ENCODE peak calls at places on chromosomes 1 and 21, in five cellular contexts. C is fibroblast of lung, A is A673, K is right atrium auricular region, H is hepatocyte. U is an unnamed sample. For H3K27me3, the result is how much of the 10 kb centered on the place peaks cover.

GRCh38 chr1:172581779-172582178 is 48.8 kb downstream of the SUCO start:
- DNase-seq in C (peak), A (no peak), K (no peak), H (no peak), U (no peak)

GRCh38 chr21:43311303-43311817 is 115.6 kb downstream of the SIK1 start:
- DNase-seq in C (no peak), A (no peak), K (no peak), H (peak), U (no peak)

GRCh38 chr1:157292809-157293564 is 154.8 kb upstream of the ETV3 start:
- DNase-seq in C (no peak), A (no peak), K (no peak), H (no peak), U (no peak)

GRCh38 chr1:199272690-199273089 is 633.9 kb downstream of the PTPRC start:
- DNase-seq in C (peak), A (peak), K (no peak), H (peak), U (peak)

GRCh38 chr1:227898502-227899140 is 49.1 kb downstream of the WNT9A start:
- DNase-seq in C (no peak), A (no peak), K (peak), H (no peak), U (no peak)

GRCh38 chr1:188317894-188318293 is 1489.1 kb downstream of the PLA2G4A start:
- DNase-seq in C (no peak), A (no peak), K (no peak), H (no peak), U (no peak)

GRCh38 chr1:31639543-31639942 is 5.1 kb downstream of the PEF1 start:
- DNase-seq in C (peak), A (peak), K (no peak), H (peak), U (no peak)

GRCh38 chr1:98429851-98430496 is 231.5 kb upstream of the SNX7 start:
- DNase-seq in C (no peak), A (peak), K (no peak), H (peak), U (no peak)

GRCh38 chr21:17461582-17461981 is 51.3 kb upstream of the CXADR start:
- DNase-seq in C (peak), A (no peak), K (no peak), H (no peak), U (no peak)

GRCh38 chr1:112957133-112957812 is 1.3 kb upstream of the SLC16A1 start:
- DNase-seq in C (peak), A (peak), K (no peak), H (peak), U (peak)

GRCh38 chr1:107706181-107706580 is 258.8 kb downstream of the VAV3 start:
- DNase-seq in C (no peak), A (no peak), K (no peak), H (no peak), U (no peak)

GRCh38 chr1:200172311-200172710 is 144.8 kb downstream of the NR5A2 start:
- DNase-seq in C (peak), A (no peak), K (no peak), H (no peak), U (no peak)

DNA sequence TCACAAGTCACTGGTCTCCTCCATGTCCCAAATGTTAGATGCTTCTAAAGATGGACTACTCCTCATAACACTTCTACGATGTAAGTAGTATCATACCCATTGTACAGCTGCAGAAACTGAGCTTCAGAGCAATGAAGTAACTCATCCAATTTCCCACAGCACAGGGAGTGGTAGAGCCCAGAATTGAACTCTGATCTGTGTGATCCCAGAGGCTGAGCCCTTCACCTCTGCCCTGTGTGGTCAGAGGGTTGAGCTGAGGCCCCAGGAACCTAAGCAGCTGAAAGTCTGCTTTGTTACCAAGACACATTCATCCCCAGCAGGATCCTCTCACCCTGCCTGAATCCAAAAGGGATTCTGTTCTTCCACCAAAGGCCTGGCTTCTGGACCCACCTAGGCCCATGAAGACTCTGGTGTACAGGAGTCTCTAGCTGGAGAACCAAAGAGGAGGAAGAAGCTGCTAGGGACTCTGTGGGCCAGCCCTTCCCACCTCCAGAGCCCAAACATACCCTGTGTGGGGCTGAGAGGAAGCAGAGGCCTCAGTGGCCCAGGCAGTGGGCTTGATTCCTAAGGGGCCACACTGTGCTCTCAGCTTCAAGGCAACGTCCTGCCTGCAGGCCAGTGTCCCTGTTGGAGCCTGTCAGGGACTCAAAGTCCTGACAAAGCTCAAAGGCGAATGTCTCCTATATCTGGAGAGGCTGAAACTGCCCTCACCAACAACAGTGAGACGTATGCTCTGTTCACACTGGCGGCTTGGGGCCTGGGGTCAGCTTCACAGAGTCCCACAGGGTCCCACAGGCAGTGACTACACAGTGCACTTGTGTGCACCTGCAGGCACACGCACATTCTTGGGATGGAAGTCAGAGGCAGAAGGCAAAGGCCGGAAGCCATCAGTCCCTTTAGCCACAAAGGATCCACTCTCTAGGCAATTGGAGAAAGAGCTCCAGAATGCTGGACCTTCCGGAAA is 40.4 kb upstream of the SLC30A1 start:
- DNase-seq in C (no peak), A (no peak), K (no peak), H (no peak), U (no peak)
- TF ChIP-seq CTCF in C (no peak), A (no peak), K (no peak), H (no peak), U (no peak)

GRCh38 chr1:205470131-205470530 is 14.3 kb upstream of the BLACAT1 start:
- DNase-seq in C (no peak), A (no peak), K (no peak), H (no peak), U (no peak)
- H3K27me3 ChIP-seq in C (under half), A (under half), K (under half), H (under half), U (under half)

GRCh38 chr1:192545781-192546521 is 29.6 kb upstream of the RGS1 start:
- DNase-seq in C (no peak), A (peak), K (no peak), H (no peak), U (peak)
- TF ChIP-seq CTCF in C (no peak), A (peak), K (peak), H (no peak), U (peak)

DNA sequence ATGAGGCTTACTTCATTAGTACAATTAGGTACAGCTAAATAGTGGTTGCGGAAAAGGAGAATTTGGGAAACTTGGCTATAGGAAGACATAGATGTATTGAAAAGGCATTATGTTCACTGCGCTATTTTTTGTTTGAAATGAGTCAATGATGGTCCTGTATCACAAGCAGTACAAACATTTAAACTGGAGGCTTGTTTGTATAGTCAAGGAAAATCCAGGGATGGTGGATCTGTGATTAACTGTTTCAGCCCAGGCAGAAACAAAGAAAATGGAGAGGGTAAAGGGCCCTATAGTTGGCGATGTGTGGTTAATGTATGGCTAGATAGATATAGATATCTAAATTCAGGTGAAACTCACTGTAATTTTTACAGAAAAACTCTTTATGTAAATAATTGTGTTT is 79.9 kb downstream of the CLIC4 start:
- DNase-seq in C (no peak), A (no peak), K (no peak), H (no peak), U (no peak)
- H3K27me3 ChIP-seq in C (under half), A (under half), K (under half), H (under half), U (under half)

GRCh38 chr1:14128096-14128495 is 428.1 kb downstream of the PRDM2 start:
- DNase-seq in C (no peak), A (no peak), K (no peak), H (no peak), U (no peak)
- TF ChIP-seq CTCF in C (no peak), A (no peak), K (no peak), H (no peak), U (no peak)

U was measured in GM06990.